ENCODE peak calls at places on chromosomes 7 and 10, in five cellular contexts. One of them, this sample, is unnamed. For H3K4me1, the result is how much of the 10 kb centered on the place peaks cover.

GRCh38 chr7:3880221-3880935 is 579.3 kb downstream of the SDK1 start:
- DNase-seq in HCT116: no peak
- DNase-seq in colonic mucosa: no peak
- DNase-seq in endodermal cell: no peak
- DNase-seq in GM12878: no peak
- DNase-seq in this sample: no peak

GRCh38 chr7:73865738-73866445 is 4.9 kb downstream of the TMEM270 start:
- DNase-seq in HCT116: no peak
- DNase-seq in colonic mucosa: no peak
- DNase-seq in endodermal cell: peak
- DNase-seq in GM12878: no peak
- DNase-seq in this sample: peak

GRCh38 chr7:107591410-107591809 is 11.4 kb downstream of the BCAP29 start:
- DNase-seq in HCT116: no peak
- DNase-seq in colonic mucosa: no peak
- DNase-seq in endodermal cell: no peak
- DNase-seq in GM12878: no peak
- DNase-seq in this sample: no peak

GRCh38 chr7:65269150-65269856 is 104.4 kb upstream of the ZNF92 start:
- DNase-seq in HCT116: peak
- DNase-seq in colonic mucosa: peak
- DNase-seq in endodermal cell: peak
- DNase-seq in GM12878: peak
- DNase-seq in this sample: peak

GRCh38 chr10:16832351-16833080 is 15.3 kb upstream of the RSU1 start:
- DNase-seq in HCT116: no peak
- DNase-seq in colonic mucosa: peak
- DNase-seq in endodermal cell: no peak
- DNase-seq in GM12878: no peak
- DNase-seq in this sample: no peak

GRCh38 chr10:110137142-110137545 is 70.3 kb upstream of the MXI1 start:
- DNase-seq in HCT116: peak
- DNase-seq in colonic mucosa: no peak
- DNase-seq in endodermal cell: no peak
- DNase-seq in GM12878: peak
- DNase-seq in this sample: peak

GRCh38 chr7:9557853-9558252 is 1124.4 kb downstream of the NXPH1 start:
- DNase-seq in HCT116: no peak
- DNase-seq in colonic mucosa: no peak
- DNase-seq in endodermal cell: no peak
- DNase-seq in GM12878: no peak
- DNase-seq in this sample: no peak

GRCh38 chr7:137471128-137471527 is 127.6 kb upstream of the PTN start:
- DNase-seq in HCT116: no peak
- DNase-seq in colonic mucosa: no peak
- DNase-seq in endodermal cell: no peak
- DNase-seq in GM12878: no peak
- DNase-seq in this sample: no peak

GRCh38 chr10:96311180-96311697 is 7.0 kb downstream of the DNTT start:
- DNase-seq in HCT116: no peak
- DNase-seq in colonic mucosa: no peak
- DNase-seq in endodermal cell: no peak
- DNase-seq in GM12878: no peak
- DNase-seq in this sample: no peak

GRCh38 chr7:3537210-3537875 is 236.3 kb downstream of the SDK1 start:
- DNase-seq in HCT116: no peak
- DNase-seq in colonic mucosa: no peak
- DNase-seq in endodermal cell: no peak
- DNase-seq in GM12878: no peak
- DNase-seq in this sample: no peak

GRCh38 chr10:48759113-48759901 is 74.6 kb downstream of the WDFY4 start:
- DNase-seq in HCT116: no peak
- DNase-seq in colonic mucosa: no peak
- DNase-seq in endodermal cell: no peak
- DNase-seq in GM12878: peak
- DNase-seq in this sample: no peak

GRCh38 chr7:41977165-41977651 is 259.8 kb downstream of the GLI3 start:
- DNase-seq in HCT116: peak
- DNase-seq in colonic mucosa: no peak
- DNase-seq in endodermal cell: peak
- DNase-seq in GM12878: no peak
- DNase-seq in this sample: peak

GRCh38 chr7:134154581-134155130 is 27.5 kb downstream of the LRGUK start:
- DNase-seq in HCT116: no peak
- DNase-seq in colonic mucosa: no peak
- DNase-seq in endodermal cell: no peak
- DNase-seq in GM12878: no peak
- DNase-seq in this sample: no peak

GRCh38 chr7:104862719-104863118 is 151.3 kb upstream of the KMT2E start:
- DNase-seq in HCT116: peak
- DNase-seq in colonic mucosa: no peak
- DNase-seq in endodermal cell: peak
- DNase-seq in GM12878: no peak
- DNase-seq in this sample: peak

GRCh38 chr10:126969310-126969709 is 64.1 kb downstream of the DOCK1 start:
- DNase-seq in HCT116: peak
- DNase-seq in colonic mucosa: peak
- DNase-seq in endodermal cell: peak
- DNase-seq in GM12878: no peak
- DNase-seq in this sample: no peak

GRCh38 chr7:134695321-134695860 is 48.7 kb downstream of the BPGM start:
- DNase-seq in HCT116: no peak
- DNase-seq in colonic mucosa: no peak
- DNase-seq in endodermal cell: no peak
- DNase-seq in GM12878: no peak
- DNase-seq in this sample: no peak

GRCh38 chr10:773562-774161 is 84.2 kb upstream of the DIP2C start:
- DNase-seq in HCT116: no peak
- DNase-seq in colonic mucosa: no peak
- DNase-seq in endodermal cell: no peak
- DNase-seq in GM12878: no peak
- DNase-seq in this sample: no peak

GRCh38 chr7:46957195-46957594 is 624.7 kb downstream of the TNS3 start:
- DNase-seq in HCT116: no peak
- DNase-seq in colonic mucosa: no peak
- DNase-seq in endodermal cell: no peak
- DNase-seq in GM12878: no peak
- DNase-seq in this sample: no peak

GRCh38 chr10:10489086-10489485 is 528.6 kb upstream of the CELF2 start:
- DNase-seq in HCT116: no peak
- DNase-seq in colonic mucosa: no peak
- DNase-seq in endodermal cell: no peak
- DNase-seq in GM12878: no peak
- DNase-seq in this sample: no peak

GRCh38 chr10:37754538-37755323 is 102.7 kb downstream of the ZNF248 start:
- DNase-seq in HCT116: peak
- DNase-seq in colonic mucosa: peak
- DNase-seq in endodermal cell: no peak
- DNase-seq in GM12878: no peak
- DNase-seq in this sample: peak

GRCh38 chr10:124173298-124173900 is 80.0 kb upstream of the CHST15 start:
- DNase-seq in HCT116: no peak
- DNase-seq in colonic mucosa: peak
- DNase-seq in endodermal cell: no peak
- DNase-seq in GM12878: no peak
- DNase-seq in this sample: no peak

GRCh38 chr7:99386584-99387238 is 12.2 kb downstream of the ARPC1B start:
- DNase-seq in HCT116: no peak
- DNase-seq in colonic mucosa: no peak
- DNase-seq in endodermal cell: no peak
- DNase-seq in GM12878: no peak
- DNase-seq in this sample: peak

GRCh38 chr7:148799893-148800545 is 84.1 kb downstream of the EZH2 start:
- DNase-seq in HCT116: no peak
- DNase-seq in colonic mucosa: no peak
- DNase-seq in endodermal cell: no peak
- DNase-seq in GM12878: no peak
- DNase-seq in this sample: no peak

GRCh38 chr10:78338717-78339116 is 305.1 kb downstream of the RPS24 start:
- DNase-seq in HCT116: no peak
- DNase-seq in colonic mucosa: peak
- DNase-seq in endodermal cell: no peak
- DNase-seq in GM12878: no peak
- DNase-seq in this sample: no peak

GRCh38 chr10:79440281-79440680 is 5.1 kb downstream of the ZCCHC24 start:
- DNase-seq in HCT116: no peak
- DNase-seq in colonic mucosa: no peak
- DNase-seq in endodermal cell: no peak
- DNase-seq in GM12878: no peak
- DNase-seq in this sample: no peak
- H3K4me1 ChIP-seq in HCT116: under half
- H3K4me1 ChIP-seq in colonic mucosa: under half
- H3K4me1 ChIP-seq in endodermal cell: under half
- H3K4me1 ChIP-seq in GM12878: under half
- H3K4me1 ChIP-seq in this sample: under half

DNA sequence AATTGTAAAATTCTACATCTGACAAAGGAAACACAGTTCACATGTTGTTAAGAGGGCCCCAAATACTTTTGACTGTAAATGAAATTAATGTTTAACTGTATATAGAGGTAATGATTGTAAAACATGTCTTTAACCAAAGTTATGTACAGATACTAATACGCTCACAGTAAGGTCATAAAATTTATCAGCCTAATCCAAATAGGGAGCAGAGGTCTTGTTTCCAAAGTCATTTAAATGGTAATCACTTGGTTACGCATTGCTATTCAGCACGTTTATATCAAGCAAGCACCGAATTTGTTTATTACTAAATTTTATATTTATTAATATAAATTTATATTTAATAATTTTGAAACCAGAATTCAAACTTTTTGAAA is 1.4 kb downstream of the PHYHIPL start:
- DNase-seq in HCT116: no peak
- DNase-seq in colonic mucosa: no peak
- DNase-seq in endodermal cell: no peak
- DNase-seq in GM12878: no peak
- DNase-seq in this sample: no peak
- H3K4me3 ChIP-seq in HCT116: no peak
- H3K4me3 ChIP-seq in colonic mucosa: no peak
- H3K4me3 ChIP-seq in endodermal cell: no peak
- H3K4me3 ChIP-seq in GM12878: no peak
- H3K4me3 ChIP-seq in this sample: no peak

DNA sequence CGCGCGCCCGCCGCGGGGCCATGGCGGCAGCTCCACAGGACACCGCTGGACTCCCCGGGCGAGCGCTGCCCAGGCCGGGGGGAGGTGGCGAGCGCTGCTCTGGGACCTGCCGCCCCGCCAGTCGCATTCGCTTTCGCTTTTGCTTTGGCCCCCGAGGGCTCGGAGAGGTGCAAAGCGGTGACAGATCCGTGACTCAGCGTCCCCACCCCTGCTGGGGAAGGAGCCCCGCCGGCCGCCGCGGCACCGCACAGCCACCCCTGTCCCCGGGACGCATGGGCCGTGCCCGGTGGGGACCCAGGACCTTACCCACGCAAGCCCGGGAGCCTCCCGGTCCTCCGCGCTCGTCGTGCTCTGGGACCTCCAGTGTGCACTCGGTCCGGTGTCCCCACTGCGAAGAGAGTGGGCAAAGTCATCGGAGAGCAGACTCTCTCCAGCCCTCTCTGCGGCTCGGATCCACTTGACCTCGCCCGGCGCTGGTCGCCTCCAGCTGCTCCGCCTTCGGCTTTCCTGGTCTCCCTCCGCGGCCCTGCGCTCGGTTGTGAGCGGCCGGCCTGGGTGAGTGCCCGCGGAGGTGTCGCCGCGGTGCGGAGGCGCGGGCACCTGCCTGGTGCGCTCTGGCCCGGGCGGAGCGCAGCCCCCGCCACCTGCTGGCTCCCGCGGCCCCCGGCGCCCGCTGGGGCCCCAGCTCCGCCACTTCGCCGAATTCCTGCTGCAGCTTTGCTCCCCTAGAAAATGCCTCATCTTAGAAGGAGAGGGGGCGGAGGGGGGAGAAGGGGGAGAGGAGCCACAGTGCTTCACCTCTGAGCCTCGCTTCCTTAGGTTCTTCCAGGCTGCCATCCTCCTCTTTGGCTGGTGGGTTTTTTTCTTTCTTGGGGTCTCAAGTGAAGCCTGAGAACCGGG is at the start of gene IL15RA:
- DNase-seq in HCT116: peak
- DNase-seq in colonic mucosa: peak
- DNase-seq in endodermal cell: peak
- DNase-seq in GM12878: no peak
- DNase-seq in this sample: peak
- H3K9ac ChIP-seq in HCT116: peak
- H3K9ac ChIP-seq in colonic mucosa: peak
- H3K9ac ChIP-seq in endodermal cell: peak
- H3K9ac ChIP-seq in GM12878: peak
- H3K9ac ChIP-seq in this sample: peak

GRCh38 chr7:51016546-51016945 is 233.8 kb upstream of the GRB10 start:
- DNase-seq in HCT116: no peak
- DNase-seq in colonic mucosa: no peak
- DNase-seq in endodermal cell: no peak
- DNase-seq in GM12878: no peak
- DNase-seq in this sample: no peak
- H3K4me1 ChIP-seq in HCT116: under half
- H3K4me1 ChIP-seq in colonic mucosa: under half
- H3K4me1 ChIP-seq in endodermal cell: under half
- H3K4me1 ChIP-seq in GM12878: under half
- H3K4me1 ChIP-seq in this sample: under half

GRCh38 chr7:150631866-150632864 is at the start of gene GIMAP6:
- DNase-seq in HCT116: no peak
- DNase-seq in colonic mucosa: no peak
- DNase-seq in endodermal cell: no peak
- DNase-seq in GM12878: peak
- DNase-seq in this sample: no peak
- H3K4me3 ChIP-seq in HCT116: no peak
- H3K4me3 ChIP-seq in colonic mucosa: peak
- H3K4me3 ChIP-seq in endodermal cell: no peak
- H3K4me3 ChIP-seq in GM12878: peak
- H3K4me3 ChIP-seq in this sample: no peak

DNA sequence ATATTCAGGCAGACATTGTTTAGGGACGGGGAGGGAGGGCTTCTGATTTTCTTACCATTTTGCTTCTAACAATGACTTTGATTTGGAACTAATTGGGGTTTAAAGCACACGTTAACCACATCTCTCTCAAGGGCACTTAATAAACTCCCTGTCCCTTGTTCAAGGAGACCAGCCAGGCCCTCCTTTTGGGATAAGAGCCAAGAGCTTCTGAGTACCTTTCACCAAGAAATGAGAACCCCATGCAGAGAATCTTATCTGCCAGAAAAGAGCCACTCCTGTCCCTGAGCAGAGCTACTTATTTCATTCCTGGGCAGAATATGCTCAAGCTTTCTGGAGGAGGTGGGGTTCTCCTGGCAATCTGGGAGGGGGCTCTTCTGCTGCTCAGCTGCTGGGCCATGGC is 574.6 kb downstream of the GALNT17 start:
- DNase-seq in HCT116: no peak
- DNase-seq in colonic mucosa: no peak
- DNase-seq in endodermal cell: no peak
- DNase-seq in GM12878: no peak
- DNase-seq in this sample: no peak
- H3K9ac ChIP-seq in HCT116: no peak
- H3K9ac ChIP-seq in colonic mucosa: no peak
- H3K9ac ChIP-seq in endodermal cell: no peak
- H3K9ac ChIP-seq in GM12878: no peak
- H3K9ac ChIP-seq in this sample: no peak

This sample was measured in Karpas-422.